ENCODE peak calls at places on chromosomes 6 and 20, in seven cellular contexts. B, R, T, O, A, X and C are unnamed samples.

GRCh38 chr6:167153523-167153959 is 4.2 kb downstream of the GPR31 start:
- DNase-seq in B (no peak), R (no peak), T (no peak), O (no peak), A (peak), X (no peak), C (no peak)

GRCh38 chr20:13507646-13508045 is 131.1 kb downstream of the TASP1 start:
- DNase-seq in B (no peak), R (no peak), T (no peak), O (no peak), A (no peak), X (no peak), C (no peak)

GRCh38 chr6:89966250-89966588 is 72.0 kb downstream of the GJA10 start:
- DNase-seq in B (no peak), R (no peak), T (no peak), O (no peak), A (no peak), X (no peak), C (no peak)

GRCh38 chr20:62367136-62367482 is at the start of gene LAMA5:
- DNase-seq in B (no peak), R (no peak), T (no peak), O (peak), A (no peak), X (no peak), C (no peak)

GRCh38 chr20:37081717-37082289 is 14.0 kb downstream of the RBL1 start:
- DNase-seq in B (no peak), R (peak), T (no peak), O (no peak), A (no peak), X (no peak), C (no peak)

GRCh38 chr6:38095054-38095453 is 275.5 kb downstream of the ZFAND3 start:
- DNase-seq in B (no peak), R (no peak), T (no peak), O (no peak), A (peak), X (no peak), C (peak)

GRCh38 chr6:137427670-137428290 is 66.4 kb downstream of the OLIG3 start:
- DNase-seq in B (no peak), R (no peak), T (no peak), O (no peak), A (no peak), X (no peak), C (no peak)

GRCh38 chr6:35049885-35050284 is 91.3 kb downstream of the TCP11 start:
- DNase-seq in B (no peak), R (no peak), T (no peak), O (peak), A (peak), X (no peak), C (no peak)

GRCh38 chr20:60461993-60462392 is 503.8 kb downstream of the CDH26 start:
- DNase-seq in B (no peak), R (no peak), T (no peak), O (no peak), A (no peak), X (no peak), C (no peak)

GRCh38 chr6:82712826-82713225 is 349.2 kb downstream of the TPBG start:
- DNase-seq in B (no peak), R (no peak), T (no peak), O (no peak), A (no peak), X (no peak), C (no peak)

GRCh38 chr6:98039876-98040605 is 757.0 kb upstream of the MMS22L start:
- DNase-seq in B (peak), R (no peak), T (no peak), O (no peak), A (no peak), X (peak), C (no peak)

GRCh38 chr6:157990321-157991066 is 8.8 kb downstream of the SYNJ2 start:
- DNase-seq in B (no peak), R (peak), T (no peak), O (no peak), A (no peak), X (no peak), C (no peak)

GRCh38 chr6:11258260-11259237 is 26.1 kb upstream of the NEDD9 start:
- DNase-seq in B (no peak), R (peak), T (no peak), O (peak), A (no peak), X (no peak), C (no peak)

GRCh38 chr20:46979603-46980241 is 85.1 kb downstream of the EYA2 start:
- DNase-seq in B (no peak), R (peak), T (no peak), O (no peak), A (no peak), X (no peak), C (no peak)

GRCh38 chr20:61978491-61978890 is 87.2 kb downstream of the TAF4 start:
- DNase-seq in B (no peak), R (no peak), T (no peak), O (no peak), A (no peak), X (no peak), C (no peak)

GRCh38 chr20:63509088-63509564 is 10.2 kb upstream of the EEF1A2 start:
- DNase-seq in B (no peak), R (no peak), T (no peak), O (no peak), A (no peak), X (no peak), C (no peak)

GRCh38 chr20:48051810-48052491 is 266.7 kb upstream of the SULF2 start:
- DNase-seq in B (no peak), R (no peak), T (no peak), O (no peak), A (peak), X (peak), C (no peak)

GRCh38 chr20:58458342-58459057 is 56.7 kb downstream of the APCDD1L start:
- DNase-seq in B (no peak), R (no peak), T (no peak), O (no peak), A (peak), X (no peak), C (no peak)

GRCh38 chr6:4091926-4092325 is 13.0 kb upstream of the FAM217A start:
- DNase-seq in B (no peak), R (no peak), T (no peak), O (no peak), A (no peak), X (no peak), C (no peak)

GRCh38 chr6:41719796-41720620 is 15.4 kb downstream of the TFEB start:
- DNase-seq in B (no peak), R (no peak), T (no peak), O (no peak), A (no peak), X (no peak), C (no peak)